ENCODE peak calls at places on chromosomes 6 and 20, in ten cellular contexts. F is neural progenitor cell, O is GM23338, N is choroid plexus epithelial cell, I is upper lobe of right lung, Y is right lobe of liver, H is transverse colon, R is astrocyte of the spinal cord, C is heart right ventricle, E is esophagus squamous epithelium. V is an unnamed sample.

GRCh38 chr20:56656632-56657031 is 27.5 kb downstream of the TFAP2C start:
- DNase-seq in F (no peak), O (no peak), N (no peak), I (no peak), Y (no peak), H (no peak), R (no peak), C (no peak), E (no peak), V (peak; percentile 37)

GRCh38 chr20:45306431-45306982 is at the start of gene RBPJL:
- DNase-seq in F (peak; percentile 69), O (peak; percentile 77), N (no peak), I (no peak), Y (no peak), H (no peak), R (no peak), C (no peak), E (no peak), V (no peak)

GRCh38 chr20:62602550-62602949 is 39.8 kb upstream of the SLCO4A1 start:
- DNase-seq in F (no peak), O (no peak), N (no peak), I (peak; percentile 88), Y (peak; percentile 65), H (peak; percentile 23), R (no peak), C (no peak), E (no peak), V (no peak)

GRCh38 chr20:36591854-36592641 is 13.5 kb upstream of the RAB5IF start:
- DNase-seq in F (peak; percentile 63), O (peak; percentile 76), N (peak; percentile 57), I (no peak), Y (no peak), H (no peak), R (peak; percentile 50), C (peak; percentile 32), E (no peak), V (peak; percentile 55)

GRCh38 chr20:5510446-5510845 is 193.7 kb upstream of the PROKR2 start:
- DNase-seq in F (peak; percentile 82), O (peak; percentile 67), N (peak; percentile 14), I (no peak), Y (no peak), H (no peak), R (peak; percentile 3), C (no peak), E (no peak), V (no peak)

GRCh38 chr20:31537116-31537858 is 23.0 kb downstream of the HM13 start:
- DNase-seq in F (no peak), O (no peak), N (no peak), I (no peak), Y (no peak), H (no peak), R (no peak), C (no peak), E (no peak), V (no peak)

GRCh38 chr6:41153992-41154625 is at the start of gene TREML1:
- DNase-seq in F (no peak), O (no peak), N (no peak), I (no peak), Y (no peak), H (no peak), R (no peak), C (no peak), E (no peak), V (no peak)

GRCh38 chr20:36579996-36580545 is 6.7 kb downstream of the TGIF2 start:
- DNase-seq in F (no peak), O (no peak), N (peak; percentile 68), I (no peak), Y (no peak), H (no peak), R (peak; percentile 68), C (no peak), E (no peak), V (peak; percentile 15)

GRCh38 chr6:105621564-105622175 is 218.8 kb upstream of the PREP start:
- DNase-seq in F (no peak), O (no peak), N (no peak), I (no peak), Y (no peak), H (no peak), R (no peak), C (no peak), E (no peak), V (no peak)

GRCh38 chr20:43563429-43563828 is 4.6 kb downstream of the SGK2 start:
- DNase-seq in F (no peak), O (no peak), N (peak; percentile 62), I (no peak), Y (no peak), H (no peak), R (no peak), C (no peak), E (no peak), V (no peak)

GRCh38 chr20:58970146-58970545 is 10.9 kb upstream of the NELFCD start:
- DNase-seq in F (no peak), O (no peak), N (no peak), I (no peak), Y (no peak), H (no peak), R (no peak), C (no peak), E (no peak), V (no peak)

GRCh38 chr6:11206576-11206975 is 25.9 kb downstream of the NEDD9 start:
- DNase-seq in F (no peak), O (no peak), N (no peak), I (no peak), Y (no peak), H (no peak), R (no peak), C (no peak), E (no peak), V (no peak)

GRCh38 chr20:56328861-56329260 is 29.9 kb upstream of the FAM210B start:
- DNase-seq in F (peak; percentile 51), O (no peak), N (peak; percentile 20), I (no peak), Y (no peak), H (no peak), R (no peak), C (no peak), E (no peak), V (no peak)

GRCh38 chr20:10263385-10264165 is 44.9 kb downstream of the SNAP25 start:
- DNase-seq in F (no peak), O (no peak), N (peak; percentile 18), I (no peak), Y (peak; percentile 22), H (no peak), R (peak; percentile 40), C (no peak), E (no peak), V (peak; percentile 23)

GRCh38 chr6:130517444-130517931 is 151.7 kb downstream of the TMEM200A start:
- DNase-seq in F (no peak), O (no peak), N (no peak), I (no peak), Y (no peak), H (no peak), R (peak; percentile 20), C (no peak), E (no peak), V (peak; percentile 18)

GRCh38 chr6:100346828-100347227 is 117.9 kb downstream of the SIM1 start:
- DNase-seq in F (no peak), O (no peak), N (peak; percentile 78), I (no peak), Y (no peak), H (no peak), R (peak; percentile 90), C (no peak), E (no peak), V (peak; percentile 84)

GRCh38 chr6:91781946-91782345 is 1195.1 kb upstream of the MAP3K7 start:
- DNase-seq in F (no peak), O (no peak), N (no peak), I (no peak), Y (no peak), H (no peak), R (no peak), C (peak; percentile 17), E (no peak), V (no peak)
- TF ChIP-seq CTCF in F (no peak), O (no peak), N (no peak), I (no peak), Y (no peak), H (no peak), R (no peak), C (no peak), E (no peak), V (no peak)

GRCh38 chr20:40685349-40685748 is 3.7 kb downstream of the MAFB start:
- DNase-seq in F (no peak), O (peak; percentile 6), N (no peak), I (no peak), Y (no peak), H (no peak), R (no peak), C (no peak), E (no peak), V (no peak)
- H3K4me3 ChIP-seq in F (no peak overlapping the region), O (no peak overlapping the region), N (no peak overlapping the region), I (peak overlapping the region; percentile 59), Y (no peak overlapping the region), H (no peak overlapping the region), R (no peak overlapping the region), C (peak overlapping the region; percentile 72), E (peak overlapping the region; percentile 84), V (no peak overlapping the region)

DNA sequence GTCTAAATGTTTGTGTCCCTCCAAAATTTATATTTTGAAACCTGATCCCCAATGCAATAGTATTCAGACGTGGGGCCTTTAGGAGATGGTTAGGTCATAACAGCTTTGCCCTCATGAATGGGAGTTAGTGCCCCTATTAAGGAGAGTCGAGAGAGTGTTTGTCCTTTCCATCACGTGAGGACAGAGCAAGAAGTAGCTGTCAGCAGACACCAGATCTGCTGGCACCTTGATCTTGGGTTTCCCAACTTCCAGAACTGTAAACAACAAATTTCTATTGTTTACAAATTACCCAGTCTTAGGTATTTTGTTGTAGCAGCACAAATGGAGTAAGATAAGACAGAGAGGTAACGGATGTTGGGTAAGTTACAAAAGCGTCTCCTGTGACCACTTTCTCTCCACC is 46.6 kb downstream of the FAM50B start:
- DNase-seq in F (no peak), O (no peak), N (no peak), I (no peak), Y (no peak), H (no peak), R (no peak), C (no peak), E (no peak), V (no peak)
- TF ChIP-seq CTCF in F (no peak), O (no peak), N (no peak), I (no peak), Y (no peak), H (no peak), R (no peak), C (no peak), E (no peak), V (no peak)

DNA sequence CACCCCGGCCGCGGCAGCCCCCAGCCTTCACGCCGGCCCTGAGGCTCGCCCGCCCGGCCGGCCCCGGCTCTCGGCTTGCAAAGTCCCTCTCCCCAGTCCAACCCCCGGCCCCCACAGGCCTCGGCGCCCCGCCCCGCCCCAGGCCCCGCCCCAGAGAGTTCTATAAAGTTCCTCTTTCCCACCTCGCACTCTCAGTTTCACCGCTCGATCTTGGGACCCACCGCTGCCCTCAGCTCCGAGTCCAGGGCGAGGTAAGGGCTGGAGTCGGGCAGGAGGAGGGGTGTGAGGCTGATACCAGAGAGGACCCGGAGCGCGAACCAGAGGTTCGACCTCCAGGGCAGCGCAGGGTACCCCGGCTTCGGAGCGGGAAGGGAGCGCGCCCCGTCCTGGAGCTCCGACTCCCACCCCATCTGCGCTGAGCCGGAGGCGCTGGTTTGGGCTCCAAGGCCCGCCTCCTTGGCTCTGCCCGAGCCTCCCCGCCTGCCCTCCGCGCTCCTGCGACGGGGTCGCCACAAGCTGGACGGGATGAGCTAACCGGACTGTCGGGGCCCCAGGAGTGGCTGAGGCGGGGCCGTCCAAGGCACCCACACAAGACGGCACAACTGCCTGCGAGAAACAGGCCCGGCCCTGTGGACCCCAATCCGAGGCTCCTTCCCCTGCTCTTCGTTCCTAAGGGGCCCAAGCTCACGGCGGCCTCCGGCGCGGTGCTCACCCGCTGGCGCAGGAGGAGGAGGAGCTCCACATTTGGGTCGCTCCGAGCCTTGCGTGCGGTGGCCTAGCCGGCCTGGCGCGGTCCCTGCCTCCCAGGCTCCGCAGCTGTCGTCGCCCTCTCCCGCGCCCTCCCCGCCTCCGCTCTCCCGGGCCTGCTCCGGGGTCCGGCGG is at the start of gene IRF4:
- DNase-seq in F (peak; percentile 73), O (peak; percentile 72), N (no peak), I (no peak), Y (no peak), H (peak; percentile 73), R (no peak), C (no peak), E (no peak), V (no peak)
- H3K4me3 ChIP-seq in F (peak within 1 kb of the TSS; percentile 43), O (peak within 1 kb of the TSS; percentile 72), N (peak within 1 kb of the TSS; percentile 28), I (peak within 1 kb of the TSS; percentile 49), Y (no peak within 1 kb of the TSS), H (peak within 1 kb of the TSS; percentile 24), R (peak within 1 kb of the TSS; percentile 13), C (peak within 1 kb of the TSS; percentile 43), E (peak within 1 kb of the TSS; percentile 51), V (peak within 1 kb of the TSS; percentile 12)